ENCODE peak calls at places on chromosomes 3 and 15, in seven cellular contexts. G is GM23338, U is right lobe of liver, B is PC-9, X is HCT116, Z is Panc1, N is A549. I is an unnamed sample.

GRCh38 chr3:171788546-171789351 is 21.5 kb downstream of the PLD1 start:
- DNase-seq in G (no peak), U (no peak), B (no peak), X (no peak), Z (no peak), N (no peak), I (no peak)

GRCh38 chr15:60605879-60606304 is 127.0 kb upstream of the ICE2 start:
- DNase-seq in G (no peak), U (no peak), B (no peak), X (no peak), Z (no peak), N (no peak), I (no peak)

GRCh38 chr15:99167201-99167600 is 62.3 kb downstream of the SYNM start:
- DNase-seq in G (no peak), U (no peak), B (no peak), X (no peak), Z (no peak), N (no peak), I (no peak)

GRCh38 chr3:42161050-42161935 is 70.1 kb downstream of the TRAK1 start:
- DNase-seq in G (peak), U (no peak), B (no peak), X (no peak), Z (no peak), N (no peak), I (no peak)

GRCh38 chr15:28942521-28943035 is 56.8 kb downstream of the APBA2 start:
- DNase-seq in G (no peak), U (no peak), B (no peak), X (no peak), Z (no peak), N (no peak), I (no peak)

GRCh38 chr15:91308209-91308608 is 208.2 kb downstream of the SV2B start:
- DNase-seq in G (no peak), U (no peak), B (no peak), X (no peak), Z (no peak), N (no peak), I (no peak)

GRCh38 chr15:55281517-55282227 is 7.9 kb downstream of the RAB27A start:
- DNase-seq in G (no peak), U (no peak), B (no peak), X (no peak), Z (no peak), N (no peak), I (no peak)

GRCh38 chr15:71612066-71612715 is 198.2 kb upstream of the NR2E3 start:
- DNase-seq in G (no peak), U (no peak), B (no peak), X (no peak), Z (no peak), N (no peak), I (no peak)

GRCh38 chr3:45554001-45554691 is 40.4 kb upstream of the LIMD1 start:
- DNase-seq in G (peak), U (peak), B (no peak), X (no peak), Z (no peak), N (no peak), I (no peak)

GRCh38 chr3:184748219-184749135 is 36.6 kb upstream of the MAGEF1 start:
- DNase-seq in G (peak), U (no peak), B (peak), X (peak), Z (peak), N (peak), I (no peak)

GRCh38 chr3:160671231-160671630 is 5.7 kb upstream of the ARL14 start:
- DNase-seq in G (no peak), U (no peak), B (no peak), X (no peak), Z (no peak), N (no peak), I (no peak)

GRCh38 chr3:89851974-89852621 is 744.7 kb downstream of the EPHA3 start:
- DNase-seq in G (peak), U (no peak), B (peak), X (no peak), Z (no peak), N (peak), I (peak)

GRCh38 chr3:121431717-121432517 is 113.9 kb downstream of the POLQ start:
- DNase-seq in G (no peak), U (no peak), B (no peak), X (no peak), Z (no peak), N (no peak), I (no peak)

GRCh38 chr3:134487406-134487805 is 1.5 kb downstream of the CEP63 start:
- DNase-seq in G (no peak), U (no peak), B (no peak), X (no peak), Z (no peak), N (no peak), I (no peak)

GRCh38 chr3:133303430-133303829 is 96.4 kb upstream of the BFSP2 start:
- DNase-seq in G (no peak), U (no peak), B (no peak), X (no peak), Z (no peak), N (no peak), I (no peak)

GRCh38 chr3:64743166-64743565 is 55.4 kb upstream of the ADAMTS9 start:
- DNase-seq in G (no peak), U (no peak), B (no peak), X (no peak), Z (no peak), N (no peak), I (no peak)

GRCh38 chr3:16427309-16427965 is 86.1 kb downstream of the RFTN1 start:
- DNase-seq in G (no peak), U (no peak), B (no peak), X (no peak), Z (no peak), N (peak), I (no peak)

GRCh38 chr3:38040400-38040799 is 1.4 kb downstream of the DLEC1 start:
- DNase-seq in G (no peak), U (no peak), B (no peak), X (no peak), Z (no peak), N (no peak), I (no peak)

GRCh38 chr15:79339588-79340314 is 28.8 kb downstream of the TMED3 start:
- DNase-seq in G (peak), U (no peak), B (peak), X (peak), Z (peak), N (peak), I (peak)

GRCh38 chr15:80712956-80713355 is 17.8 kb downstream of the ABHD17C start:
- DNase-seq in G (no peak), U (no peak), B (no peak), X (no peak), Z (no peak), N (no peak), I (no peak)

DNA sequence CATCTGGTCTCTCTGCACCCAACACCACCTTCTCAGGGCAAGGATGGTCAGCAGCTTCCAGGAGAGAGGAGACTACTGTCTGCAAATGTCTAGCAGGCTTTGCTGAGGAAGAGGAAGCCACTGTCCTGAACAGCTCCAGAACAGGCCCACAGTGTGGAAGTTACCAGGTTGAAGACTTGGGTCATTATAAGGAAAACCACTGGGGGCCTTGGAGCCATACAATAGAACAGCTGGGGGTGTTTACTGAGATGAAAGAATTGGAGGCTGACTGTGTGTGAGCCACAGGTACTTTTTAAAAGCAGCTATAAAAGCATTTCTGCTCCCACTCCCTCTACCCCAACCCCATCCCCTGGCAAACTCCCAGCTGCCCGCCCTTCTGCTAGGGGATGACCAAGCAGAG is 24.2 kb downstream of the SRGAP3 start:
- DNase-seq in G (peak), U (no peak), B (no peak), X (no peak), Z (no peak), N (no peak), I (no peak)
- H3K27ac ChIP-seq in G (no peak), U (no peak), B (no peak), X (no peak), Z (no peak), N (no peak), I (no peak)

DNA sequence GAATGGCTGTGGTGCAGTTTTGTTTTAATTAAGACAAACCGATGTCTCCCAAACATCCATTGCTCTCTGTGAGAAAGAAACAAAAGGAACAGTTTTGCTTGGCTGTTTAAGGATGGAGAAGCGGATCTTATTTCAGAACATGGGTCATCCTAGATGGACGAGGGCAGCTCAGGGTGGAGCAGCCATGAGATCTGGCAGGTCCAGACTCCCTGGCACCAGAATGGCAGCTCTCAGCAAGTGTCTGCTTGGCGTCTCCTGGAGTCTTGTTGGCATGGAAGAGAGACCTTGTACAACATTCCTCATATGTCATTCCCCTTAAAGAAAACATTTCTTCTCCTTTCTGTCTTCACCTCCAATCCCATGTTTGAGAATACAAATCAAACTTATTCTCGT is 93.8 kb downstream of the ADAMTSL3 start:
- DNase-seq in G (no peak), U (no peak), B (no peak), X (no peak), Z (no peak), N (no peak), I (no peak)
- H3K27ac ChIP-seq in G (no peak), U (peak), B (no peak), X (no peak), Z (no peak), N (no peak), I (no peak)

GRCh38 chr3:5022187-5022965 is 43.1 kb downstream of the BHLHE40 start:
- DNase-seq in G (no peak), U (no peak), B (no peak), X (no peak), Z (peak), N (no peak), I (no peak)

GRCh38 chr3:5021571-5022092 is 42.4 kb downstream of the BHLHE40 start:
- DNase-seq in G (no peak), U (no peak), B (peak), X (peak), Z (peak), N (peak), I (no peak)

GRCh38 chr3:5021116-5021515 is 41.9 kb downstream of the BHLHE40 start:
- DNase-seq in G (no peak), U (no peak), B (no peak), X (no peak), Z (no peak), N (no peak), I (no peak)

GRCh38 chr3:5019411-5020261 is 40.4 kb downstream of the BHLHE40 start:
- DNase-seq in G (no peak), U (no peak), B (peak), X (no peak), Z (no peak), N (peak), I (no peak)

DNA sequence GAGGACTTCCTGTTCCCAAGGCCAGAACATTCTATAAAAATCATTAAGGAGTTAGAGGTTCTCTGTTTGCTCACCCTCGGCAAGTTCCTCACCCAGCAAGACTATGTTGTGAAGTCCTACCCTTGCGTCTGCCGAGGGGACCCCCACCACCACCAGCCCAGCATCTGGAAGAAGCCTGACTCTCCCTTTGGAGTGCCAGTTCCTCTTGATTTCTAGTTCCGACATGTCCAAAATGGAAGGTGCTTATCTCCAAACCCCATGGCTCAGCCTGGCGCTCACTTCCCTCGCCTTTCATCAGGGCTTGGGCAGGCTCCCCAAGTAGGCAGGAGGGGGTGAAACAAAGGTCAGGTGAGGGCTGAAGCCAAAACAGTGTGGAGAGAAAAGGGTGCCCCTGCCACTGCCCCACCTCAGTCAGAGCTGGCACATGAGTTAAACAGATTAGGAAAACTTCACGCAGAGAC is 41.1 kb downstream of the BHLHE40 start:
- DNase-seq in G (no peak), U (no peak), B (no peak), X (no peak), Z (no peak), N (no peak), I (no peak)
- H3K27ac ChIP-seq in G (no peak), U (no peak), B (no peak), X (no peak), Z (peak), N (peak), I (no peak)

DNA sequence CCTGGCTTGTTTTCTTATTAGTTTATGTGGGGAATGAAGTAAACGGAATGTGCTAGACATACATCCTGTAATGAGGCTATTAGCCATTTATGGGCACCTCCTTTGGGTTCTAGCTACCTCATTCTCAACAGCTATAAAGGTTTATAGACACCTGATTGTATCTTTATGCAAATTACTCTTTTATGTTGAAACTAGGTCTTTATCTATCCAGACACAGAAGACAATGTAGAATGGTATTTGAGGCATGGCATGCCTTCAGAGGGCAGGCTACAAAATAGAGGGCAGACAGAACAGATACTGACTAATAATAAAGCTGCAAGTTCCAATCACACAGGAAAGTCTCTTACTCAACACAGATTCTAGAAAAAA is 27.1 kb downstream of the TBC1D2B start:
- DNase-seq in G (no peak), U (no peak), B (no peak), X (no peak), Z (no peak), N (no peak), I (no peak)
- H3K27ac ChIP-seq in G (peak), U (no peak), B (no peak), X (no peak), Z (peak), N (no peak), I (no peak)